ENCODE peak calls at places on chromosomes 12 and 14, in eight cellular contexts. E is upper lobe of right lung, P is choroid plexus epithelial cell, A is AG09309, B is psoas muscle, G is Caco-2, V is esophagus squamous epithelium, Q is mucosa of descending colon. J is an unnamed sample.

GRCh38 chr12:86233126-86233525 is 23.1 kb downstream of the MGAT4C start:
- DNase-seq in E (no peak), P (peak), A (no peak), B (no peak), G (no peak), V (no peak), Q (no peak), J (no peak)

GRCh38 chr12:92971869-92972524 is 42.9 kb upstream of the EEA1 start:
- DNase-seq in E (no peak), P (peak), A (peak), B (no peak), G (no peak), V (no peak), Q (no peak), J (peak)

GRCh38 chr14:50001999-50002925 is 109.4 kb downstream of the ARF6 start:
- DNase-seq in E (no peak), P (no peak), A (no peak), B (peak), G (no peak), V (no peak), Q (peak), J (no peak)

GRCh38 chr12:34405286-34406227 is 383.3 kb downstream of the ALG10 start:
- DNase-seq in E (peak), P (no peak), A (no peak), B (peak), G (peak), V (no peak), Q (peak), J (no peak)

GRCh38 chr12:22334696-22335290 is at the start of gene ST8SIA1:
- DNase-seq in E (peak), P (peak), A (no peak), B (peak), G (no peak), V (no peak), Q (peak), J (peak)

GRCh38 chr14:39318574-39318973 is 84.9 kb downstream of the MIA2 start:
- DNase-seq in E (no peak), P (no peak), A (no peak), B (no peak), G (no peak), V (no peak), Q (no peak), J (no peak)

GRCh38 chr12:34398706-34399630 is 376.7 kb downstream of the ALG10 start:
- DNase-seq in E (peak), P (no peak), A (no peak), B (peak), G (peak), V (no peak), Q (peak), J (no peak)

GRCh38 chr12:2179953-2180736 is 127.4 kb downstream of the CACNA1C start:
- DNase-seq in E (no peak), P (peak), A (peak), B (peak), G (no peak), V (no peak), Q (peak), J (peak)

GRCh38 chr12:82746668-82747067 is 60.0 kb downstream of the TMTC2 start:
- DNase-seq in E (no peak), P (no peak), A (no peak), B (no peak), G (no peak), V (no peak), Q (no peak), J (no peak)

GRCh38 chr12:95607642-95608041 is 56.4 kb upstream of the USP44 start:
- DNase-seq in E (no peak), P (no peak), A (no peak), B (no peak), G (no peak), V (no peak), Q (no peak), J (no peak)

GRCh38 chr12:124632510-124632909 is 65.1 kb upstream of the NCOR2 start:
- DNase-seq in E (no peak), P (no peak), A (no peak), B (no peak), G (peak), V (no peak), Q (no peak), J (peak)

GRCh38 chr14:101600891-101601602 is 39.8 kb downstream of the DIO3 start:
- DNase-seq in E (no peak), P (no peak), A (no peak), B (no peak), G (no peak), V (no peak), Q (no peak), J (no peak)

GRCh38 chr12:45553204-45553603 is 176.3 kb upstream of the ARID2 start:
- DNase-seq in E (no peak), P (no peak), A (no peak), B (no peak), G (no peak), V (no peak), Q (no peak), J (no peak)

GRCh38 chr14:23186913-23187654 is 3.6 kb upstream of the SLC7A8 start:
- DNase-seq in E (no peak), P (peak), A (no peak), B (no peak), G (peak), V (no peak), Q (no peak), J (peak)

GRCh38 chr12:113399490-113399889 is 4.2 kb downstream of the SDS start:
- DNase-seq in E (no peak), P (no peak), A (no peak), B (no peak), G (no peak), V (no peak), Q (no peak), J (no peak)

GRCh38 chr14:99561827-99562226 is 42.2 kb downstream of the CCDC85C start:
- DNase-seq in E (no peak), P (no peak), A (no peak), B (no peak), G (no peak), V (no peak), Q (no peak), J (no peak)

GRCh38 chr12:22230280-22230794 is 104.2 kb downstream of the ST8SIA1 start:
- DNase-seq in E (no peak), P (no peak), A (no peak), B (no peak), G (no peak), V (no peak), Q (no peak), J (peak)

GRCh38 chr12:4567073-4567881 is 5.3 kb downstream of the DYRK4 start:
- DNase-seq in E (no peak), P (no peak), A (no peak), B (no peak), G (no peak), V (no peak), Q (no peak), J (no peak)

GRCh38 chr12:50142993-50143392 is 24.2 kb downstream of the CERS5 start:
- DNase-seq in E (no peak), P (no peak), A (no peak), B (no peak), G (peak), V (no peak), Q (no peak), J (no peak)

GRCh38 chr12:109983432-109984142 is 12.6 kb downstream of the GIT2 start:
- DNase-seq in E (no peak), P (no peak), A (no peak), B (no peak), G (no peak), V (no peak), Q (no peak), J (no peak)

GRCh38 chr14:88872976-88873375 is 48.5 kb downstream of the TTC8 start:
- DNase-seq in E (no peak), P (no peak), A (no peak), B (no peak), G (no peak), V (no peak), Q (no peak), J (no peak)
- H3K4me3 ChIP-seq in E (no peak), P (no peak), A (no peak), B (no peak), G (no peak), V (no peak), Q (no peak), J (no peak)

DNA sequence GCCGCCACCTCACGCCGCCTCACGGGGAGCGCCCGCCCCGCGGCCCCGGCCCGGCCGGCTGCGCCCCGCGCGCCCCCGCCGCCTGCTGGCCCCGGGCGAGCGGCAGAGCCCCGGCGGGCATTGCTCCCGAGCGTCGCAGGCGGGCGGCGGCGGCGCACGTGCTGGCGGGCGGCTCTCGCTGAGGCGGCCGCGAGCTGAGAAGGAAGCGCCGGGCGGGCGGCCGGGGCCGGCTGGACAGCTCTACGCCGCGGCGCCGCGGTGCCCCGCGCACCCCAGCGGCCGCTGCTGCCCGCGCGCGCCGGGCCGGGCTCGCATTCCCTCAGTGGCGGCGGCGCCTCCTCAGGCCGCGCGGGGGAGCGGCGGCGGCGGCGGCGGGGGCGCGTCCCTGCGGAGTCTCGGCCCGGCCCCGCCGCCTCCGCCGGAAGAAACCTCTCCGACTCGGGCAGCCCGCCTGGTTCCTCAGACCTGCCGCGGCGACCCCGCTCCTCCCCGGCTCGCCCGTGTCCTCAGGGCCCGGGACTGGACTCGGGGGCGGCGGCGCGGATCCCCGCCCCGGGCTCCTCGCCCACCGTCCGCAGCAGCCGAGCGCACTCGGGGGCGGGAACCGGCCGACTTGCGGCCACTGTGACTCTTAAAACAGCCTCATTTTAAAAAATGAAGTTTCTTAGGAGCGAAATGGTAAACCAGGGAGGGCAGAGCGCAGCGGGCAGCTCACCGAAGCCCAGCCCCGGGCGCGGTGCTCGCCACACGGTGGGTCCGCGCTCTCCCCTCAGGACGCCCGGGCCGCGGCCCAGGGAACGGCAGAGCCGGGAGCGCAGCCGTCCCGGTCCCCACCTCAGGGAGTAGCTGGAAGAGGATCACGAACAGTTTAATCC is at the start of gene PITPNM2:
- DNase-seq in E (peak), P (peak), A (no peak), B (peak), G (no peak), V (no peak), Q (peak), J (peak)
- TF ChIP-seq CTCF in E (no peak), P (no peak), A (no peak), B (peak), G (no peak), V (peak), Q (peak), J (no peak)

GRCh38 chr12:7102582-7102981 is 6.4 kb downstream of the C1RL start:
- DNase-seq in E (no peak), P (peak), A (no peak), B (no peak), G (peak), V (no peak), Q (no peak), J (no peak)
- H3K4me3 ChIP-seq in E (no peak), P (no peak), A (no peak), B (no peak), G (no peak), V (no peak), Q (no peak), J (no peak)

DNA sequence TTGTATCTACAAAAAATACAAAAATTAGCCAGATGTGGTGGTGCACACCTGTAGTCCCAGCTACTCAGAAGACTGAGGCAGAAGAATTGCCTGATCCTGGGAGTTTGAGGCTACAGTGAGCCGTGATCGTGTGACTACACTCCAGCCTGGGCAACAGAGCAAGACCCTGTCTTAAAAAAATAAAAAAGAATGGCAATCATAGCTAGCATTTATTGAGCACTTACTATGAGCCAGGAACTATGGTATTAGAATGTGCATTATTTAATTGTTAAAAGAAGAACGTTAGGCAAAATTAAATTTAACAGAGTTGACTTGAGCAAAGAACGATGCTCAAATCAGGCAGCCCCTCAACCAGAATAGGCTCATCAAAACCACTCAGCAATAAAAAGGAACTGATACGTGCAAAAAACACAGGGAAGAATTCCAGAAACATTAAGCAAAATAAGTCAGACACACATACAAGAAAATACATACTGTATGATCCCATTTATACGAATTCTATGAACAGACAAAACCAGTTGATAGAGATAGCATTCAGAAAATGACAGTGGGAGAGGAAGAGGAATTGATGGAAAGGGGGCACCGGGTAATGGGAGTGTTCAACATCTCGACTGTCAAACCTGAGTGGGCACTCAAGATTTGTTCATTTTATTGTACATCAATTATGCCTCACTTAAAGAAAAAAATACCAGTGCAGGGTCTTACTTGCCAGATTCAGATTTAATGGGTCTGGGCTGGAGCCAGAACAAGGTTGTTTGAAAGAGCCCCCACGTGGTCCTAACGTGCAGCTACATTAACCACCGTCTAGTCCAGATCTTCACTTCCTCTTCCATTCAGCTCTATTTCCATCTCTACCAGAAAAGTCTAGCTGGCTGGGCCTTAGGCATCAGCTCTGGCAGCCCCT is 8.0 kb downstream of the SCNN1A start:
- DNase-seq in E (no peak), P (peak), A (no peak), B (no peak), G (no peak), V (no peak), Q (peak), J (peak)
- TF ChIP-seq CTCF in E (peak), P (peak), A (peak), B (peak), G (peak), V (no peak), Q (no peak), J (peak)

DNA sequence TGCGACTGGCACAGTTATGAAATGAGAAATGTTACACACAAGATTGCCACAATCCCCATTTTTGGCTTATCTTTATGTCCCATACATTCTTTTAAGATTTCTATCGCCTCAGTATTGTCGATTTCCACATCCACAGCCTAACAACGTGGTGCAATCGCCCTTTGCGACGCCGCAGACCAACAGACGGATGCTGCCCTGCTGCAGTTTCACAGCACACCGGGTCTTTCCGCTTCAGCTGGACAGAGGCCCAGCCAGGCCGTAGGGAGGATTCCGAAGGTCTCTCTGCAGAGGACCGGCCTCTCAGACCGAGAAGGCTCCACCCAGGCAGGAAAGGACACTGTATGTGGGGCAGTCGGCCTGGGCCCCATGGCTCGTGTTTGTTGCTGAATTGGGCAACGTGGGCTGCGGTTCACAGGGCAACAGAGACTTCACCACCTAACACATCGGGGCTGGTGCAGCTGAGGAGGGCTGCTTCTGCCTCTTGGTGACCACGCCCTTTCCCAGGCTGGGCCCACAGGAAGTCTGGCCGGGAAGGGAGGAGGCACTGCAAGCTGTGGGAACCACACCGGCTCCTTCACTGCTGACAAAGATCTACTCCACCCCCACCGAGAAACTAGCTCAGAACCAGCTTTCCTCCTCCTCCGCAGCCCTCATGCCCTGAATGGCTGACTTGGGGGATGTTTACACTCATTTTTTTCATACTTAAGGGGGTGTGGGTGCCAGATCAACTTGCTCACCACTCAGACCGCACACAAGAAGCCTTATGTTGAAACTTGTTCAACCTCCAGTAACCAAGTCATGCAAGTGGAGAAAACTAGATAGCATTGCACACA is 32.9 kb upstream of the MDM1 start:
- DNase-seq in E (peak), P (peak), A (peak), B (peak), G (peak), V (peak), Q (peak), J (peak)
- H3K4me3 ChIP-seq in E (peak), P (peak), A (peak), B (peak), G (peak), V (peak), Q (no peak), J (peak)

GRCh38 chr12:11624126-11624525 is 25.3 kb upstream of the ETV6 start:
- DNase-seq in E (no peak), P (no peak), A (no peak), B (no peak), G (no peak), V (no peak), Q (no peak), J (no peak)

GRCh38 chr12:11623382-11623781 is 26.1 kb upstream of the ETV6 start:
- DNase-seq in E (no peak), P (peak), A (no peak), B (no peak), G (no peak), V (no peak), Q (no peak), J (no peak)

GRCh38 chr12:11622774-11623375 is 26.6 kb upstream of the ETV6 start:
- DNase-seq in E (no peak), P (peak), A (no peak), B (no peak), G (no peak), V (no peak), Q (no peak), J (no peak)

DNA sequence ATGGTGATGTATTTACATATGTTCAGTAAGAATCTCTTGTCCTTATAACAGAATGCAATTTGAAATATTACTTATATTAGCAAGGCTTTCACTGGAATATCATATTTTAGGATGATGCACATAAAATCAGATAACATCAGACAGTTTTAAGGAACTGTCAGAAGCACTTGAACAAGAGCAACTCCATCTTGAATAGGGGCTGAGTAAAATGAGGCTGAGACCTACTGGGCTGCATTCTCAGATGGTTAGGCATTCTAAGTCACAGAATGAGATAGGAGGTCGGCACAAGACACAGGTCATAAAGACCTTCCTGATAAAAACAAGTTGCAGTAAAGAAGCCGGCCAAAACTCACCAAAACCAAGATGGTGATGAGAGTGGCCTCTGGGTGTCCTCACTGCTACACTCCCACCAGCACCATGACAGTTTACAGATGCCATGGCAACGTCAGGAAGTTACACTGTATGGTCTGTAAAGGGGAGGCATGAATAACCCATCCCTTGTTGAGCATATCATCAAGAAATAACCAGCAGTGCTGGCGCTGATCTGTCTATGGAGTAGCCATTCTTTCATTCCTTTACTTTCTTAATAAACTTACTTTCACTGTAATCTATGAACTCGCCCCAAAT is 27.6 kb upstream of the ETV6 start:
- DNase-seq in E (no peak), P (peak), A (no peak), B (no peak), G (peak), V (no peak), Q (no peak), J (peak)
- TF ChIP-seq CTCF in E (peak), P (peak), A (peak), B (peak), G (peak), V (no peak), Q (no peak), J (peak)

GRCh38 chr12:132257206-132257954 is 72.0 kb downstream of the GALNT9 start:
- DNase-seq in E (no peak), P (no peak), A (no peak), B (no peak), G (no peak), V (no peak), Q (no peak), J (no peak)
- H3K4me3 ChIP-seq in E (no peak), P (no peak), A (no peak), B (no peak), G (no peak), V (no peak), Q (no peak), J (no peak)

GRCh38 chr12:57546438-57547365 is at the start of gene DCTN2:
- DNase-seq in E (peak), P (peak), A (peak), B (peak), G (peak), V (peak), Q (peak), J (peak)
- TF ChIP-seq CTCF in E (peak), P (peak), A (no peak), B (no peak), G (peak), V (no peak), Q (no peak), J (peak)